ENCODE peak calls at places on chromosomes 12 and 14, in eight cellular contexts. K is uterus, H is A549, M is sigmoid colon, Y is tibial nerve, Q is heart left ventricle, F is body of pancreas, U is stomach. S is an unnamed sample.

GRCh38 chr12:26251600-26251999 is 56.2 kb downstream of the SSPN start:
- DNase-seq in F (no peak), Y (no peak), M (no peak), U (no peak), Q (peak; percentile 55), K (no peak), H (no peak), S (no peak)

GRCh38 chr14:100807496-100807895 is 18.4 kb upstream of the MEG3 start:
- DNase-seq in H (no peak), F (no peak), U (no peak), Y (no peak), K (no peak), M (no peak), Q (no peak), S (no peak)

GRCh38 chr12:3604750-3605638 is 114.0 kb downstream of the PRMT8 start:
- DNase-seq in H (no peak), Y (no peak), M (peak; percentile 63), Q (peak; percentile 76), K (no peak), U (peak; percentile 61), F (peak; percentile 80), S (peak; percentile 71)

GRCh38 chr12:12384601-12385321 is 27.9 kb downstream of the BORCS5 start:
- DNase-seq in M (no peak), K (no peak), Y (no peak), H (no peak), U (no peak), F (no peak), Q (no peak), S (no peak)

GRCh38 chr12:31620311-31620710 is 29.4 kb upstream of the DENND5B start:
- DNase-seq in F (no peak), U (no peak), K (no peak), Q (no peak), H (peak; percentile 70), Y (no peak), M (no peak), S (no peak)

GRCh38 chr12:19694627-19695026 is 255.3 kb downstream of the AEBP2 start:
- DNase-seq in H (no peak), K (no peak), Y (no peak), F (no peak), M (no peak), U (no peak), Q (no peak), S (no peak)

GRCh38 chr14:22313172-22313801 is 275.7 kb downstream of the DAD1 start:
- DNase-seq in F (no peak), U (no peak), H (no peak), Q (no peak), K (no peak), M (no peak), Y (no peak), S (no peak)

GRCh38 chr12:32455607-32456063 is 56.3 kb downstream of the FGD4 start:
- DNase-seq in Y (no peak), K (no peak), H (peak; percentile 81), U (no peak), M (no peak), F (no peak), Q (peak; percentile 38), S (no peak)

GRCh38 chr14:99251721-99252120 is 20.3 kb downstream of the BCL11B start:
- DNase-seq in U (no peak), H (no peak), M (no peak), K (no peak), Y (no peak), Q (no peak), F (no peak), S (no peak)

GRCh38 chr14:20176330-20176729 is 14.4 kb upstream of the OR11G2 start:
- DNase-seq in H (no peak), U (no peak), Y (no peak), K (no peak), Q (no peak), M (no peak), F (no peak), S (no peak)

GRCh38 chr12:39224971-39225370 is 217.9 kb downstream of the KIF21A start:
- DNase-seq in U (no peak), H (no peak), Q (no peak), K (no peak), Y (no peak), M (no peak), F (no peak), S (no peak)

GRCh38 chr12:39227218-39227617 is 215.7 kb downstream of the KIF21A start:
- DNase-seq in M (no peak), F (no peak), U (no peak), Q (no peak), K (no peak), Y (no peak), H (no peak), S (no peak)

GRCh38 chr12:39230086-39230485 is 212.8 kb downstream of the KIF21A start:
- DNase-seq in K (no peak), F (no peak), M (no peak), Q (no peak), H (peak; percentile 12), Y (no peak), U (no peak), S (no peak)
- H3K27ac ChIP-seq in K (no peak overlapping the region), F (no peak overlapping the region), M (no peak overlapping the region), Q (no peak overlapping the region), H (no peak overlapping the region), Y (no peak overlapping the region), U (no peak overlapping the region), S (no peak overlapping the region)

GRCh38 chr12:124374147-124374546 is 79.3 kb downstream of the RFLNA start:
- DNase-seq in Y (no peak), H (no peak), M (no peak), K (no peak), F (no peak), U (no peak), Q (no peak), S (no peak)

GRCh38 chr12:124371366-124371765 is 76.5 kb downstream of the RFLNA start:
- DNase-seq in F (no peak), Y (no peak), K (no peak), U (no peak), M (no peak), H (no peak), Q (no peak), S (no peak)

GRCh38 chr12:124371970-124372555 is 77.2 kb downstream of the RFLNA start:
- DNase-seq in M (no peak), Q (no peak), K (no peak), F (no peak), H (no peak), Y (no peak), U (no peak), S (no peak)

GRCh38 chr12:124374567-124374966 is 79.7 kb downstream of the RFLNA start:
- DNase-seq in Q (no peak), M (no peak), U (no peak), Y (no peak), F (no peak), K (no peak), H (no peak), S (no peak)

GRCh38 chr12:124372831-124373230 is 77.9 kb downstream of the RFLNA start:
- DNase-seq in Q (no peak), H (no peak), U (no peak), K (no peak), Y (no peak), M (no peak), F (no peak), S (no peak)
- H3K4me1 ChIP-seq in Q (peaks cover 37% of the 10 kb centered on the region), H (peaks cover 88% of the 10 kb centered on the region), U (peaks cover 29% of the 10 kb centered on the region), K (peaks cover 24% of the 10 kb centered on the region), Y (peaks cover 75% of the 10 kb centered on the region), M (peaks cover 44% of the 10 kb centered on the region), F (peaks cover 44% of the 10 kb centered on the region), S (peaks cover 47% of the 10 kb centered on the region)

DNA sequence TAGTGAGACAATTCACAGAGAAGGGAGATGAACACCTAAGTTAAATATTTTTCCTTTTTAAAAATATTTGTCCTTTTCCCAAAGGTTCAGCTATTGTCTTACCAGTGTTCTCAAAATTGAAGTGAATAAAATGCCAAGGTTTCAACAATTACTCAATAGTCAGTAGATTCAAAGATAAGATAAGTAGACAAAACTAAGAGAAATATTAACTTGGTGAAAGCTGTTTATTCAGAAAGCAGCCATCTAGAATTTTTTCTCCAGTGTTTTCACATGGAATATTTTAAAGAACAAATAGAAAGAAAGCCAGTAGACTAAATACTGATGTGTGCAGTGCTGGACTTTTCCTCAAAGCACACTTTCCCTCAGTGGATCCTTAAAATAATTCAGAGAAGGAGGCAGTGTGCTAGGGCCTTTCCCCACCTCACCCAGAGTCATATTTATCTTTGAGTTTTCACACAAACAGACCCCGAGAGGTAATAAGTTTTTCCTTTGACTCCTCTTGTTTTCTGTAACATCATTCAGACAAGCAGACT is 144.5 kb upstream of the PLEKHG7 start:
- DNase-seq in F (no peak), Q (no peak), U (no peak), M (no peak), K (no peak), H (no peak), Y (no peak), S (no peak)
- TF ChIP-seq POLR2A in F (no peak), Q (no peak), U (no peak), M (no peak), K (no peak), H (no peak), Y (no peak), S (no peak)

GRCh38 chr14:21227981-21228380 is 41.3 kb downstream of the HNRNPC start:
- DNase-seq in F (no peak), K (no peak), M (no peak), Q (no peak), U (no peak), H (no peak), Y (no peak), S (no peak)
- H3K27ac ChIP-seq in F (no peak overlapping the region), K (no peak overlapping the region), M (no peak overlapping the region), Q (no peak overlapping the region), U (no peak overlapping the region), H (no peak overlapping the region), Y (no peak overlapping the region), S (no peak overlapping the region)

DNA sequence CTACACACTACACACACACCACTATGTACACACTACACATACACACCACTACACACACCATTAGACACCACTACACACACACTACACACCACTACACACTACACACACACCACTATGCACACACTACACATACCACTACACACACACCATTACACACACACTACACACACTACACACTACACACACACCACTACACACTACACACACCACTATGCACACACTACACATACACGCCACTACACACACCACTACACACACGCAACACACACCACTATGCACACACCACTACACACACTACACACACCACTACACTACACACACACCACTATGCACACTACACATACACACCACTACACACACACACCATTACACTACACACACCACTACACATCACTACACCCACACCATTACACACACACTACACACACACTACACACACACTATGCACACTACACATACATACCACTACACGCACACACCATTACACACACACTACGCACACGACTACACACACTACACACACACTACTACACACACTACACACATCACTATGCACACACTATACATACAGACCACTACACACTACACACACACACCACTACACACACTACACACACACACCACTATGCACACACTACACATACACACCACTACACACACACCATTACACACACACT is 13.6 kb downstream of the NOC4L start:
- DNase-seq in Y (no peak), Q (no peak), F (no peak), M (no peak), U (no peak), H (no peak), K (no peak), S (no peak)
- H3K4me1 ChIP-seq in Y (peaks cover 22% of the 10 kb centered on the region), Q (peaks cover 7% of the 10 kb centered on the region), F (peaks cover 8% of the 10 kb centered on the region), M (peaks cover 8% of the 10 kb centered on the region), U (no peaks in the 10 kb centered on the region), H (peaks cover 6% of the 10 kb centered on the region), K (peaks cover 9% of the 10 kb centered on the region), S (peaks cover 9% of the 10 kb centered on the region)

GRCh38 chr14:63157195-63157594 is 47.0 kb upstream of the RHOJ start:
- DNase-seq in K (no peak), Y (no peak), U (no peak), M (no peak), H (no peak), Q (no peak), F (no peak), S (no peak)
- TF ChIP-seq POLR2A in K (no peak), Y (no peak), U (no peak), M (no peak), H (no peak), Q (no peak), F (no peak), S (no peak)

S was measured in spleen.